ENCODE peak calls at places on chromosomes 3 and 15, in ten cellular contexts. U, T, W, J, Q, E, P, H, S and M are unnamed samples.

GRCh38 chr3:66444146-66444644 is 56.6 kb downstream of the LRIG1 start:
- DNase-seq in U (no peak), T (no peak), W (no peak), J (no peak), Q (no peak), E (no peak), P (no peak), H (no peak), S (no peak), M (no peak)

GRCh38 chr3:12796171-12797123 is at the start of gene CAND2:
- DNase-seq in U (peak; percentile 58), T (peak; percentile 19), W (peak; percentile 73), J (peak; percentile 24), Q (no peak), E (peak; percentile 83), P (peak; percentile 44), H (peak; percentile 86), S (peak; percentile 23), M (peak; percentile 65)

GRCh38 chr15:60526127-60526616 is 47.2 kb upstream of the ICE2 start:
- DNase-seq in U (no peak), T (peak; percentile 69), W (no peak), J (no peak), Q (no peak), E (peak; percentile 49), P (no peak), H (peak; percentile 51), S (no peak), M (no peak)

GRCh38 chr3:101813817-101814440 is 34.9 kb downstream of the NXPE3 start:
- DNase-seq in U (no peak), T (no peak), W (no peak), J (no peak), Q (peak; percentile 53), E (no peak), P (no peak), H (no peak), S (no peak), M (no peak)

GRCh38 chr3:98962189-98962930 is 60.9 kb upstream of the DCBLD2 start:
- DNase-seq in U (no peak), T (no peak), W (no peak), J (no peak), Q (peak; percentile 96), E (no peak), P (no peak), H (no peak), S (no peak), M (no peak)

GRCh38 chr3:171950373-171950772 is 89.0 kb upstream of the FNDC3B start:
- DNase-seq in U (no peak), T (no peak), W (no peak), J (no peak), Q (peak; percentile 12), E (no peak), P (no peak), H (no peak), S (no peak), M (peak; percentile 40)

GRCh38 chr15:57370929-57371328 is 5.4 kb upstream of the CGNL1 start:
- DNase-seq in U (no peak), T (no peak), W (no peak), J (no peak), Q (no peak), E (no peak), P (no peak), H (no peak), S (no peak), M (no peak)

GRCh38 chr3:194642769-194643168 is 9.6 kb upstream of the TMEM44 start:
- DNase-seq in U (no peak), T (no peak), W (no peak), J (no peak), Q (no peak), E (no peak), P (no peak), H (no peak), S (no peak), M (no peak)

GRCh38 chr3:104291437-104291851 is 1075.3 kb upstream of the ALCAM start:
- DNase-seq in U (no peak), T (no peak), W (no peak), J (no peak), Q (peak; percentile 9), E (no peak), P (no peak), H (no peak), S (no peak), M (no peak)

GRCh38 chr3:13012228-13012691 is 61.0 kb downstream of the IQSEC1 start:
- DNase-seq in U (no peak), T (peak; percentile 64), W (peak; percentile 89), J (peak; percentile 40), Q (no peak), E (peak; percentile 77), P (peak; percentile 48), H (peak; percentile 88), S (peak; percentile 28), M (no peak)

GRCh38 chr3:64332461-64333350 is 107.4 kb upstream of the PRICKLE2 start:
- DNase-seq in U (no peak), T (no peak), W (no peak), J (no peak), Q (no peak), E (no peak), P (no peak), H (no peak), S (no peak), M (no peak)

GRCh38 chr3:177034850-177035475 is 162.3 kb downstream of the TBL1XR1 start:
- DNase-seq in U (no peak), T (no peak), W (no peak), J (no peak), Q (no peak), E (no peak), P (no peak), H (no peak), S (no peak), M (no peak)

GRCh38 chr3:158791259-158791920 is 10.5 kb upstream of the MFSD1 start:
- DNase-seq in U (peak; percentile 35), T (peak; percentile 31), W (no peak), J (peak; percentile 57), Q (peak; percentile 76), E (no peak), P (peak; percentile 63), H (no peak), S (peak; percentile 40), M (no peak)

GRCh38 chr3:139032326-139033002 is 11.7 kb upstream of the PRR23B start:
- DNase-seq in U (no peak), T (no peak), W (no peak), J (no peak), Q (no peak), E (no peak), P (no peak), H (no peak), S (no peak), M (no peak)

GRCh38 chr3:24288538-24289236 is 206.0 kb downstream of the THRB start:
- DNase-seq in U (no peak), T (no peak), W (no peak), J (no peak), Q (no peak), E (peak; percentile 25), P (peak; percentile 72), H (peak; percentile 67), S (no peak), M (no peak)

GRCh38 chr3:11195201-11195600 is 40.9 kb downstream of the HRH1 start:
- DNase-seq in U (no peak), T (no peak), W (no peak), J (no peak), Q (no peak), E (no peak), P (no peak), H (no peak), S (no peak), M (no peak)

GRCh38 chr15:39997031-39997430 is 42.0 kb downstream of the SRP14 start:
- DNase-seq in U (no peak), T (no peak), W (no peak), J (no peak), Q (no peak), E (no peak), P (no peak), H (no peak), S (no peak), M (no peak)

GRCh38 chr15:61621146-61621545 is 392.0 kb upstream of the RORA start:
- DNase-seq in U (no peak), T (no peak), W (no peak), J (no peak), Q (peak; percentile 28), E (peak; percentile 29), P (no peak), H (no peak), S (peak; percentile 46), M (peak; percentile 12)

GRCh38 chr3:56197259-56197965 is 270.9 kb downstream of the ERC2 start:
- DNase-seq in U (no peak), T (no peak), W (no peak), J (no peak), Q (no peak), E (no peak), P (no peak), H (no peak), S (no peak), M (no peak)

GRCh38 chr15:39235084-39235795 is 345.6 kb upstream of the THBS1 start:
- DNase-seq in U (no peak), T (no peak), W (no peak), J (no peak), Q (no peak), E (no peak), P (no peak), H (no peak), S (no peak), M (no peak)

GRCh38 chr15:47602124-47602523 is 115.2 kb upstream of the SEMA6D start:
- DNase-seq in U (no peak), T (no peak), W (no peak), J (no peak), Q (no peak), E (no peak), P (no peak), H (no peak), S (no peak), M (no peak)

GRCh38 chr3:129732200-129732876 is 125.9 kb upstream of the PLXND1 start:
- DNase-seq in U (no peak), T (no peak), W (no peak), J (no peak), Q (no peak), E (no peak), P (no peak), H (no peak), S (no peak), M (no peak)

GRCh38 chr3:46710671-46711295 is 6.9 kb downstream of the PRSS50 start:
- DNase-seq in U (no peak), T (no peak), W (peak; percentile 48), J (no peak), Q (no peak), E (no peak), P (no peak), H (no peak), S (no peak), M (no peak)

GRCh38 chr3:149221783-149222517 is at the start of gene CP:
- DNase-seq in U (no peak), T (no peak), W (no peak), J (no peak), Q (no peak), E (no peak), P (no peak), H (no peak), S (no peak), M (no peak)

GRCh38 chr15:61116830-61117229 is 112.3 kb downstream of the RORA start:
- DNase-seq in U (no peak), T (no peak), W (no peak), J (no peak), Q (no peak), E (no peak), P (no peak), H (no peak), S (no peak), M (no peak)

GRCh38 chr3:82938821-82939328 is 1177.4 kb upstream of the GBE1 start:
- DNase-seq in U (no peak), T (no peak), W (peak; percentile 60), J (no peak), Q (no peak), E (no peak), P (no peak), H (no peak), S (no peak), M (no peak)

GRCh38 chr3:116190095-116190494 is 255.2 kb downstream of the LSAMP start:
- DNase-seq in U (no peak), T (no peak), W (no peak), J (no peak), Q (no peak), E (no peak), P (no peak), H (no peak), S (no peak), M (no peak)

GRCh38 chr3:107939621-107940236 is 151.1 kb downstream of the CD47 start:
- DNase-seq in U (no peak), T (no peak), W (no peak), J (no peak), Q (no peak), E (no peak), P (no peak), H (no peak), S (no peak), M (no peak)